ENCODE peak calls at places on chromosomes 1 and 21, in nine cellular contexts. Y, E, S, I, J, H, T, K and W are unnamed samples.
A peak's percentile ranks its signal among the peaks of the same experiment; 100 is the strongest.

GRCh38 chr1:82762829-82763532 is 962.2 kb downstream of the ADGRL2 start:
- DNase-seq in Y (no peak), E (no peak), S (no peak), I (no peak), J (no peak), H (no peak), T (no peak), K (no peak), W (no peak)

GRCh38 chr1:106978477-106979322 is 77.8 kb upstream of the PRMT6 start:
- DNase-seq in Y (no peak), E (peak; percentile 51), S (no peak), I (no peak), J (no peak), H (peak; percentile 79), T (no peak), K (no peak), W (no peak)

GRCh38 chr1:235468970-235469369 is 35.3 kb downstream of the B3GALNT2 start:
- DNase-seq in Y (no peak), E (peak; percentile 42), S (no peak), I (no peak), J (no peak), H (peak; percentile 79), T (no peak), K (no peak), W (no peak)

GRCh38 chr1:21963477-21964217 is 13.2 kb upstream of the CELA3B start:
- DNase-seq in Y (no peak), E (peak; percentile 75), S (peak; percentile 66), I (peak; percentile 98), J (peak; percentile 69), H (peak; percentile 88), T (peak; percentile 83), K (peak; percentile 70), W (no peak)

GRCh38 chr1:79497193-79497773 is 490.8 kb upstream of the ADGRL4 start:
- DNase-seq in Y (no peak), E (peak; percentile 57), S (no peak), I (peak; percentile 56), J (no peak), H (peak; percentile 66), T (no peak), K (peak; percentile 79), W (no peak)

GRCh38 chr1:29631361-29631760 is 395.0 kb downstream of the PTPRU start:
- DNase-seq in Y (no peak), E (no peak), S (no peak), I (no peak), J (no peak), H (no peak), T (no peak), K (no peak), W (no peak)

GRCh38 chr1:62401034-62401433 is 35.8 kb upstream of the USP1 start:
- DNase-seq in Y (no peak), E (no peak), S (no peak), I (no peak), J (no peak), H (no peak), T (no peak), K (no peak), W (no peak)

GRCh38 chr1:9874412-9874811 is 35.7 kb downstream of the CTNNBIP1 start:
- DNase-seq in Y (no peak), E (no peak), S (no peak), I (no peak), J (no peak), H (no peak), T (no peak), K (no peak), W (no peak)

DNA sequence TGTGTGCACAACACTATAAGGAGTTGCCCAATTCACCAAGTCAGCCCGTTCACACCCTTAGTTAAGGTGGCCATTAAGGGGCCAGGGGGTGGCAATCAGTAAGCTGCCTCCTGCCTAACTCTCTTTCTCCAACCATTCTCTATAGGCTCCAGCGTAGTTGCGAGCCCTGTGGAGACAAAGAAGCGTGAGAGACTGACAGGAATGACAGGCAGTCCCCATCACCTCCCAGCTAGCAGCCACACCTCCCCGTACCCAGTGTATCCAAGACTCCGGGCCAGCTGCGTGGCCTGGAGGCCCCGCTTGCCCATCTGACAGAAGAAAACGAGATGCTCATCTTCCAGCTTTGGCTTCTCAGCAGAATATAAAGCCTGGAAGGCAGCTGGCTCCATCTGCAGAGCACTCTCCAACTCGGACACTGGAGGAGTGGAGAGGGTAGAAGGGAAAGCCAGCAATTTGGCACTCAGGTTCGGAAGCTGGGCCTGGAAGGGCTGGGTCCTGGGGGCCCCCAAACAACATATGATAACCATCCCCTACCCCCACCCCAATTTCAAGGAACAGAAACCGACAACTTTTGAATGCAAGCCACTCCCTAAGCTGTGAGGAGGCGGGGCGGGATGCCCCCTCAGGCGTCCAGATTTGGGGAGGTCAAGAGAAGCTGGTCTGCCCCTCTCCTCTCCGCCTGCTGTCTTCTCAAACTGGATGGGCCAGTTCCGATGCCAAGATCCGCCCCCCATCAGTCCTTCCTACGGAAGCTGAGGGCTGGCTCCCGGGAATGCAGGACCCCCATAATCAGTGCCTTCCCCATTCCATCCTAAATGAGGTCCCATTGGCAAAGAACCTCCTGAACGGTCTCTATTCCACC is 872 bp downstream of the TSTD1 start:
- DNase-seq in Y (no peak), E (no peak), S (peak; percentile 40), I (peak; percentile 77), J (no peak), H (no peak), T (no peak), K (peak; percentile 36), W (no peak)
- H3K4me3 ChIP-seq in Y (peak overlapping the region; percentile 84), E (peak overlapping the region; percentile 54), S (peak overlapping the region; percentile 61), I (peak overlapping the region; percentile 91), J (peak overlapping the region; percentile 48), H (peak overlapping the region; percentile 65), T (peak overlapping the region; percentile 56), K (peak overlapping the region; percentile 81), W (no peak overlapping the region)

GRCh38 chr21:36704281-36704957 is 5.5 kb downstream of the SIM2 start:
- DNase-seq in Y (no peak), E (no peak), S (no peak), I (no peak), J (no peak), H (no peak), T (no peak), K (no peak), W (no peak)

GRCh38 chr21:36706482-36706852 is 7.6 kb downstream of the SIM2 start:
- DNase-seq in Y (no peak), E (no peak), S (no peak), I (peak; percentile 41), J (no peak), H (no peak), T (no peak), K (no peak), W (no peak)

GRCh38 chr21:36706951-36707762 is 8.2 kb downstream of the SIM2 start:
- DNase-seq in Y (no peak), E (no peak), S (no peak), I (peak; percentile 81), J (no peak), H (no peak), T (peak; percentile 23), K (no peak), W (no peak)

GRCh38 chr21:36704958-36705678 is 6.2 kb downstream of the SIM2 start:
- DNase-seq in Y (no peak), E (no peak), S (no peak), I (peak; percentile 67), J (no peak), H (no peak), T (no peak), K (no peak), W (no peak)

DNA sequence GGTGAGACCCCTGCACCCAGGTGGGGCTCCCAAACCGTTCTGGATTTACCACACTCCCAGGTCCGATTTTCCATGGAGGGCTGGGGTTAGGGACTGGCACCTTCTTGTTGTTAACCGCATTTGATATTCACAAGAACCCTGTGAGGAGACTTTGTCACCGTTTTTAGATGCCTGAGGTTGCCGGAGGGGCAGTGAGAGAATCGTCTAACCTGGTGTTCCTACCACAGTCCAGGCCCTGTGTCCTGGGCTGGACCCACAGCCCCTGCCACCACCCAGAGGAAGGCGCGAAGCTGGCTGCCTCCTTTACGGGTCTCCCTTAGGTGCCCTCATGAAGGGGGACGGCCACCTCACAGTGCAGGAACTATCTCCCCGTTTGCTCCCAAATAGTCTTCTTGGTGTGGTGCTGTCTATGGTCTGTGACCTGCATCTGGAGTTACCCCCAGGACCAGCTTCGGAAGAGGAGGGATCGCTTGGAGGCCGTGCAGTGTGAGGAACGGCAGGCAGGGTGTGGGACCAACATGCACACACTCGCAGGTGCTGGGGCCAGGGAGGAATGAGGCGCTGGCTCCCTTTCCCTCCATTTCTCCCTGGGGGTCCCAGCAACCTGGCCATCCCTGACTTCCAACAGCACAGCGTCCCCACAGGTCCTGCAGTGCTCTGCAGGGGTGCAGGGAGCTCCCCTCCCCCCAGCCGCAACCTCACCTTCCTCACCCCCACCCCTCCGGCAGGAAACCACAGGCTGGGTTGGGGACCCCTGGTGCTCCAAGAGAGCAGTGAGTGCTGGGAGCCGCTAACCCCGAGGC is 7.0 kb downstream of the SIM2 start:
- DNase-seq in Y (no peak), E (no peak), S (no peak), I (peak; percentile 84), J (no peak), H (no peak), T (no peak), K (no peak), W (no peak)
- TF ChIP-seq CTCF in Y (no peak), E (peak; percentile 13), S (no peak), I (peak; percentile 75), J (no peak), H (no peak), T (no peak), K (no peak), W (peak; percentile 9)

DNA sequence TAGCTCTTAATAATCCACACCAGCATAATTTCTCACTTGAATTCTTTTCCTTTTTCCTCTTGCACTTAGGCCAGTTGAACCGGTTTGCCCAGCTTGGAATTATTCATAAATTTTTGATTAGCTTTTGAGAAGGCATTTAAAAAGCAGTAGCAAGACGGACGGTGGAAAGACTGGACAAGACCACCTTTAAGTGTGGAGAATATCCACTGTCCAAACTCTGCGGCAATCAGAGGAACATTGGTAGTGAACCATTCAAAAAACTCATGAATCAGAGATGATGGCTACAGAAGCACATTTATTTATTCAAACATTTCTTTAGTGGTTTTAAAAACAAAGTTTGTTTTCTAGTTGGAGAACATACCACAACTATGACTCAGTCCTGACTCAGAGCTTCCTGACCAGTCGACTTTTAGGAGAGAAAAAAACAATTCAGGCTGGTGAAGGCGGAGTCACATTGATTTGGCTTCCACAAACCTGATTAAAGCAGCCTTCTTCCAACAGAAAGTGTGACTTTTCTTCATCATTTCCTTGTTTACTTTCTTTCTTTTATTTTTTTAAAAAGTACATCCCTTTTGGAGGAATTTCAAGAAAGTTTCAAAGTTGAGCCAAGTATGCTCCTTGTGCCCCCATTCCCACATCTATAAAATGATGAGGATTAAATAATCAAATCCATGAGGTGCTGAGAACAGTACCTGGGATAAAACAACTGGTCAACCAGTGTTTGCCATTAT is 128.8 kb downstream of the ADSS2 start:
- DNase-seq in Y (no peak), E (peak; percentile 97), S (peak; percentile 50), I (peak; percentile 69), J (no peak), H (peak; percentile 99), T (peak; percentile 71), K (no peak), W (peak; percentile 71)
- H3K4me3 ChIP-seq in Y (no peak overlapping the region), E (no peak overlapping the region), S (no peak overlapping the region), I (no peak overlapping the region), J (no peak overlapping the region), H (peak overlapping the region; percentile 52), T (peak overlapping the region; percentile 15), K (no peak overlapping the region), W (no peak overlapping the region)

DNA sequence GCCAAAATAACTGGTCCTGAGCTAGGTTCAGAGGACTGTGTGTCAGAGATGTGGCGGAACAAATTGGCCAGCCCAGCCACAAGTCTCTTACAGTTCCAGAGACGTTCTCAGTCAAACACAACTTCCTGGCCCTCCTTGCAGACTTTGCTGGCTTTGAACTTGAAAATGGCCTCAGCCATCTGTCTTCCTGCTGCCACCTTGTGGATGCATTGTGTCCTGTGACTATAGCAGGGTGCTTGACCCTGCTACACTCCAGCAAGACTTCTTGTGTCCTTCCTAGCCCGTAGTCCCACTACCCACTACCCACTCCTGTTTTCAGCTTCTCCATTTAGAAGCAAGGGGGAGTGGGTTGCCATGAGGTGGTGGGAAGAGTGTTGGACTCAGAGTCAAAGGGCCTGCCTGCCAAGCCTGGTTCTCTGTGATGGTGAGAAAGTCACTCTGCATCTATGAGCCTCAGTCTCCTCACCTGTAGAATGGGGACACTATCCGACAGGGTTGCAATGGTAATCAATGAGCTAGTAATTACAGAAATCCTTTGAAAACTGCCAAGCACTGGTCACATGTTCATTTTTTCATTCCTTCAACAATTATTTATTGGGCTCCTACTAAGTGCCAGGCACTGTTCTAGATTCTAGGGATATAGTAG is 109.9 kb downstream of the IGSF21 start:
- DNase-seq in Y (no peak), E (peak; percentile 4), S (no peak), I (peak; percentile 88), J (peak; percentile 27), H (peak; percentile 39), T (no peak), K (peak; percentile 67), W (no peak)
- TF ChIP-seq CTCF in Y (no peak), E (peak; percentile 19), S (no peak), I (peak; percentile 82), J (no peak), H (peak; percentile 48), T (no peak), K (peak; percentile 83), W (peak; percentile 33)